ENCODE peak calls at places on chromosomes 13 and 19, in ten cellular contexts. A, V, X, O, B, R, G, S, W and Q are unnamed samples. For H3K9me3, the result is how much of the 10 kb centered on the place peaks cover.

GRCh38 chr13:40096357-40096911 is 441.0 kb downstream of the COG6 start:
- DNase-seq in A (no peak), V (no peak), X (no peak), O (no peak), B (no peak), R (no peak), G (no peak), S (no peak), W (no peak), Q (no peak)

GRCh38 chr19:44644391-44645016 is 794 bp downstream of the PVR start:
- DNase-seq in A (peak), V (no peak), X (peak), O (no peak), B (peak), R (peak), G (peak), S (no peak), W (no peak), Q (peak)

GRCh38 chr19:12784871-12785430 is 6.3 kb upstream of the JUNB start:
- DNase-seq in A (no peak), V (no peak), X (no peak), O (no peak), B (no peak), R (no peak), G (peak), S (no peak), W (no peak), Q (no peak)

GRCh38 chr13:31048521-31048920 is 113.2 kb downstream of the HSPH1 start:
- DNase-seq in A (no peak), V (no peak), X (no peak), O (no peak), B (no peak), R (no peak), G (no peak), S (no peak), W (no peak), Q (no peak)

GRCh38 chr19:45057444-45057843 is 18.6 kb downstream of the CLASRP start:
- DNase-seq in A (no peak), V (no peak), X (no peak), O (no peak), B (no peak), R (no peak), G (no peak), S (no peak), W (no peak), Q (no peak)

GRCh38 chr13:102003848-102004570 is 397.8 kb downstream of the FGF14 start:
- DNase-seq in A (no peak), V (no peak), X (no peak), O (no peak), B (no peak), R (no peak), G (no peak), S (no peak), W (no peak), Q (no peak)

GRCh38 chr13:74768521-74769090 is 634.4 kb upstream of the KLF12 start:
- DNase-seq in A (no peak), V (no peak), X (no peak), O (no peak), B (no peak), R (no peak), G (no peak), S (no peak), W (no peak), Q (no peak)

GRCh38 chr19:10450853-10451609 is 30.7 kb downstream of the PDE4A start:
- DNase-seq in A (no peak), V (no peak), X (no peak), O (no peak), B (no peak), R (no peak), G (peak), S (no peak), W (no peak), Q (no peak)

GRCh38 chr19:31263317-31263716 is 85.9 kb downstream of the TSHZ3 start:
- DNase-seq in A (no peak), V (no peak), X (no peak), O (no peak), B (no peak), R (no peak), G (peak), S (no peak), W (peak), Q (no peak)

GRCh38 chr19:3398114-3398899 is 31.9 kb downstream of the NFIC start:
- DNase-seq in A (peak), V (peak), X (peak), O (peak), B (peak), R (peak), G (no peak), S (no peak), W (peak), Q (peak)

GRCh38 chr19:36046443-36047050 is 7.5 kb downstream of the THAP8 start:
- DNase-seq in A (no peak), V (no peak), X (no peak), O (no peak), B (no peak), R (no peak), G (no peak), S (no peak), W (no peak), Q (no peak)

GRCh38 chr13:64154514-64154913 is 2738.9 kb upstream of the PCDH20 start:
- DNase-seq in A (no peak), V (no peak), X (no peak), O (no peak), B (no peak), R (no peak), G (peak), S (no peak), W (no peak), Q (no peak)

GRCh38 chr13:26621731-26622401 is 64.4 kb downstream of the WASF3 start:
- DNase-seq in A (peak), V (no peak), X (no peak), O (no peak), B (no peak), R (no peak), G (no peak), S (no peak), W (no peak), Q (no peak)

GRCh38 chr13:100388923-100389322 is 199.7 kb downstream of the GGACT start:
- DNase-seq in A (no peak), V (no peak), X (no peak), O (no peak), B (no peak), R (no peak), G (no peak), S (no peak), W (no peak), Q (no peak)

GRCh38 chr13:111330211-111330610 is 9.8 kb downstream of the TEX29 start:
- DNase-seq in A (no peak), V (no peak), X (no peak), O (no peak), B (no peak), R (no peak), G (no peak), S (no peak), W (no peak), Q (no peak)

GRCh38 chr13:30978981-30979956 is 46.8 kb downstream of the TEX26 start:
- DNase-seq in A (peak), V (no peak), X (no peak), O (no peak), B (peak), R (peak), G (peak), S (no peak), W (no peak), Q (peak)

GRCh38 chr19:46065486-46065885 is 24.7 kb upstream of the IGFL4 start:
- DNase-seq in A (no peak), V (no peak), X (no peak), O (no peak), B (no peak), R (no peak), G (no peak), S (no peak), W (no peak), Q (no peak)

GRCh38 chr13:40175639-40176038 is 490.8 kb downstream of the FOXO1 start:
- DNase-seq in A (no peak), V (no peak), X (no peak), O (no peak), B (no peak), R (no peak), G (no peak), S (no peak), W (no peak), Q (no peak)

GRCh38 chr13:29454931-29455481 is 140.5 kb downstream of the SLC7A1 start:
- DNase-seq in A (no peak), V (no peak), X (no peak), O (no peak), B (no peak), R (no peak), G (no peak), S (peak), W (no peak), Q (no peak)
- TF ChIP-seq CTCF in A (peak), V (peak), X (peak), O (peak), B (no peak), R (peak), G (peak), S (peak), W (no peak), Q (no peak)

GRCh38 chr19:56930647-56931592 is 90.4 kb upstream of the PEG3 start:
- DNase-seq in A (no peak), V (no peak), X (no peak), O (no peak), B (no peak), R (no peak), G (no peak), S (no peak), W (no peak), Q (no peak)
- H3K9me3 ChIP-seq in A (under half), V (under half), X (under half), O (under half), B (under half), R (under half), G (under half), S (under half), W (under half), Q (under half)

GRCh38 chr13:28820099-28821051 is at the start of gene MTUS2:
- DNase-seq in A (peak), V (no peak), X (no peak), O (no peak), B (peak), R (no peak), G (no peak), S (no peak), W (no peak), Q (no peak)

GRCh38 chr13:28822161-28822560 is 2.0 kb downstream of the MTUS2 start:
- DNase-seq in A (no peak), V (no peak), X (no peak), O (no peak), B (no peak), R (no peak), G (no peak), S (no peak), W (no peak), Q (no peak)

GRCh38 chr13:28817204-28817603 is 2.9 kb upstream of the MTUS2 start:
- DNase-seq in A (peak), V (no peak), X (no peak), O (no peak), B (no peak), R (no peak), G (no peak), S (no peak), W (no peak), Q (no peak)

GRCh38 chr13:28819046-28819747 is 942 bp upstream of the MTUS2 start:
- DNase-seq in A (peak), V (no peak), X (no peak), O (no peak), B (no peak), R (no peak), G (no peak), S (no peak), W (no peak), Q (no peak)

DNA sequence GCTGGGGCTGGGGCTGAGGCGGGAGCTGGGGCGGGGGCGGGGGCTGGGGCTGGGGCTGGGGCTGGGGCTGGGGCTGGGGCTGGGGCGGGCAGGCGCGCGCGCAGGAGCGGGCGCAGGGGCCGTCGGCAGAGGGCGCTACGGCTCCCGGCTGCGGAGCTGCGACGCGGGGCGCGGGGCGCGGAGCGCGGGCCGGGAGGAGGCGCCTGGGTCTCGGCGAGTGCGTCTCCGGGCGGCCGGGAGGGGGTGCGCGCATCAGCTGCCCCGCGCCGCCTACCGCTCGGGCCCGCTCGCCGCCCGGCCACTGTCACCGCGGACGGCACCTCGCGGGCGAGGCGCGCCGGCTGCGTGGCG is 416 bp upstream of the MTUS2 start:
- DNase-seq in A (peak), V (peak), X (no peak), O (peak), B (peak), R (peak), G (peak), S (no peak), W (no peak), Q (peak)
- TF ChIP-seq CTCF in A (no peak), V (peak), X (no peak), O (peak), B (no peak), R (peak), G (no peak), S (peak), W (no peak), Q (no peak)

DNA sequence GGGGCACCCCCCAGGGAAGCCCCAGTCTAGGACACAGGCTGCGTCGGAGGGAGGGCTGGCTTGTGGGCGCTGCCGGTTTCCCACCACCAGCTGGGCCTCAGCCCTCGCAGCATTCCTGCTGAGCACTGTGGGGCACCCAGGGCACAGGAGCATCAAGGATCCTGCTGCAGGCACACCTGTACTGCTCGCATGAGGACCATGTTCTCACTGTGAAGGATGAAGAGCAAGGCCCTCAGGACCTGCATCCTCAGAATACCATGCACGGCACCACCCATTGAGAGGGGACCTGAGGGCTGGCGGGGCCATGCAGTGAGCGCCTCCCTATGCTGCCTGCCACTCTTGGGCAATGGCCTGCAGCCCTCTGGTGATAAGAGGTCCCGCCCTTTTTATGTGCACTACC is 31.4 kb downstream of the TUBA3C start:
- DNase-seq in A (no peak), V (no peak), X (no peak), O (no peak), B (no peak), R (no peak), G (no peak), S (no peak), W (no peak), Q (no peak)
- H3K9me3 ChIP-seq in A (under half), V (under half), X (under half), O (under half), B (under half), R (under half), G (under half), S (under half), W (under half), Q (under half)

DNA sequence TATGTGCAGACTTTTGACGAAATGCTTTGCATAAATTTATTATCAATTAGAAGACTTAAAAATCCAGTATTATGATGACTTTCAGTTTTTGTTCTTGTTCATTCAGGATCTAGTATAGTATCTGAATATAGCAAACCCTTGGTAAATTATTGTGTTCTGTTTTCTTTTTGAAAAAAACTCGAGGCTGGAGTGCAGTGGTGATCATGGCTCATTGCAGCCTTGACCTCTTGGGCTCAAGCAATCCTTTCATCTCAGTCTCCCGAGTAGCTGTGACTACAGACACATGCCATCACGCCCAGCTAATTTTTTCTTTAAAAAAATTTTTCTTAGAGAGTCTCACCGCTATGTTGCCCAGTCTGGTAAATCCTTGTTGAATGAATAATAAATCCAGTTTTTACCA is 4.6 kb downstream of the FARP1 start:
- DNase-seq in A (no peak), V (no peak), X (no peak), O (no peak), B (no peak), R (no peak), G (no peak), S (no peak), W (no peak), Q (no peak)
- TF ChIP-seq CTCF in A (no peak), V (no peak), X (no peak), O (no peak), B (no peak), R (no peak), G (peak), S (no peak), W (no peak), Q (no peak)

GRCh38 chr19:7074705-7075282 is 5.3 kb downstream of the ZNF557 start:
- DNase-seq in A (no peak), V (no peak), X (no peak), O (no peak), B (no peak), R (no peak), G (no peak), S (no peak), W (no peak), Q (no peak)

GRCh38 chr19:7078007-7078406 is 8.5 kb downstream of the ZNF557 start:
- DNase-seq in A (no peak), V (no peak), X (no peak), O (no peak), B (no peak), R (no peak), G (no peak), S (no peak), W (no peak), Q (no peak)

GRCh38 chr19:7072541-7072940 is 3.0 kb downstream of the ZNF557 start:
- DNase-seq in A (no peak), V (no peak), X (no peak), O (no peak), B (no peak), R (no peak), G (no peak), S (no peak), W (no peak), Q (no peak)

DNA sequence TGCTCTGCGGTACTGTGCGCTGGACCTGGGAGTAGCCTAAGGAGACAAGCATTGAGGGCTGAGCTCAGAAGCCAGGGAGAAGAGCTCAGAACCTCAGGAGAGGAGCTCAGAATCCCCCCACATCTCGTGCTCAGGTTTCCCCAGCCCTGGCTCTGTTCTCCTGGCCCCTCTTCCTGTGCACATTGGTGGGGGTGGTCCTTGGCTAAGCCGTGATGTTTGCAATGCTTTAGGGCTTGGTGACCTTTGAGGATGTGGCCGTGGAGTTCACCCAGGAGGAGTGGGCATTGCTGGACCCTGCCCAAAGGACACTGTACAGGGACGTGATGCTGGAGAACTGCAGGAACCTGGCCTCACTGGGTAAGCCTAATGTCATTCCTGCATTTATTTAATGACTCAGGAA is 6.6 kb downstream of the ZNF557 start:
- DNase-seq in A (no peak), V (no peak), X (no peak), O (no peak), B (no peak), R (no peak), G (no peak), S (no peak), W (no peak), Q (no peak)
- H3K9me3 ChIP-seq in A (under half), V (half or more), X (half or more), O (under half), B (under half), R (under half), G (under half), S (under half), W (half or more), Q (half or more)